ENCODE peak calls at places on chromosomes 4 and X, in nine cellular contexts. One of them, this sample, is unnamed.

GRCh38 chr4:184102927-184103326 is 114.7 kb downstream of the ENPP6 start:
- DNase-seq in heart left ventricle: no peak
- DNase-seq in HepG2: no peak
- DNase-seq in ovary: no peak
- DNase-seq in cardiac fibroblast: no peak
- DNase-seq in endothelial cell: no peak
- DNase-seq in cardiac muscle cell: no peak
- DNase-seq in mesothelial cell of epicardium: no peak
- DNase-seq in fibroblast of villous mesenchyme: no peak
- DNase-seq in this sample: no peak

GRCh38 chrX:150363561-150364346 is 637 bp downstream of the MAMLD1 start:
- DNase-seq in heart left ventricle: peak
- DNase-seq in HepG2: no peak
- DNase-seq in ovary: peak
- DNase-seq in cardiac fibroblast: peak
- DNase-seq in endothelial cell: peak
- DNase-seq in cardiac muscle cell: peak
- DNase-seq in mesothelial cell of epicardium: peak
- DNase-seq in fibroblast of villous mesenchyme: no peak
- DNase-seq in this sample: peak

GRCh38 chrX:38175140-38175539 is 45.5 kb downstream of the SRPX start:
- DNase-seq in heart left ventricle: no peak
- DNase-seq in HepG2: peak
- DNase-seq in ovary: peak
- DNase-seq in cardiac fibroblast: peak
- DNase-seq in endothelial cell: peak
- DNase-seq in cardiac muscle cell: no peak
- DNase-seq in mesothelial cell of epicardium: peak
- DNase-seq in fibroblast of villous mesenchyme: peak
- DNase-seq in this sample: peak

GRCh38 chrX:48540015-48540350 is 469 bp downstream of the TBC1D25 start:
- DNase-seq in heart left ventricle: no peak
- DNase-seq in HepG2: peak
- DNase-seq in ovary: peak
- DNase-seq in cardiac fibroblast: peak
- DNase-seq in endothelial cell: peak
- DNase-seq in cardiac muscle cell: peak
- DNase-seq in mesothelial cell of epicardium: peak
- DNase-seq in fibroblast of villous mesenchyme: peak
- DNase-seq in this sample: no peak

GRCh38 chr4:54913751-54914526 is 211.5 kb downstream of the KDR start:
- DNase-seq in heart left ventricle: no peak
- DNase-seq in HepG2: peak
- DNase-seq in ovary: no peak
- DNase-seq in cardiac fibroblast: peak
- DNase-seq in endothelial cell: peak
- DNase-seq in cardiac muscle cell: peak
- DNase-seq in mesothelial cell of epicardium: no peak
- DNase-seq in fibroblast of villous mesenchyme: no peak
- DNase-seq in this sample: no peak

GRCh38 chr4:187128226-187128625 is 404.6 kb upstream of the FAT1 start:
- DNase-seq in heart left ventricle: no peak
- DNase-seq in HepG2: no peak
- DNase-seq in ovary: no peak
- DNase-seq in cardiac fibroblast: peak
- DNase-seq in endothelial cell: no peak
- DNase-seq in cardiac muscle cell: no peak
- DNase-seq in mesothelial cell of epicardium: no peak
- DNase-seq in fibroblast of villous mesenchyme: peak
- DNase-seq in this sample: no peak

GRCh38 chr4:25160714-25161598 is 707 bp upstream of the SEPSECS start:
- DNase-seq in heart left ventricle: no peak
- DNase-seq in HepG2: peak
- DNase-seq in ovary: no peak
- DNase-seq in cardiac fibroblast: no peak
- DNase-seq in endothelial cell: no peak
- DNase-seq in cardiac muscle cell: no peak
- DNase-seq in mesothelial cell of epicardium: no peak
- DNase-seq in fibroblast of villous mesenchyme: peak
- DNase-seq in this sample: no peak

GRCh38 chr4:145736241-145736831 is 56.4 kb downstream of the C4orf51 start:
- DNase-seq in heart left ventricle: no peak
- DNase-seq in HepG2: no peak
- DNase-seq in ovary: peak
- DNase-seq in cardiac fibroblast: peak
- DNase-seq in endothelial cell: no peak
- DNase-seq in cardiac muscle cell: peak
- DNase-seq in mesothelial cell of epicardium: no peak
- DNase-seq in fibroblast of villous mesenchyme: peak
- DNase-seq in this sample: no peak

GRCh38 chrX:135410861-135411627 is 10.7 kb upstream of the SMIM10L2A start:
- DNase-seq in heart left ventricle: no peak
- DNase-seq in HepG2: no peak
- DNase-seq in ovary: no peak
- DNase-seq in cardiac fibroblast: no peak
- DNase-seq in endothelial cell: no peak
- DNase-seq in cardiac muscle cell: no peak
- DNase-seq in mesothelial cell of epicardium: no peak
- DNase-seq in fibroblast of villous mesenchyme: no peak
- DNase-seq in this sample: no peak

GRCh38 chr4:6971536-6972374 is 62.1 kb downstream of the TBC1D14 start:
- DNase-seq in heart left ventricle: no peak
- DNase-seq in HepG2: no peak
- DNase-seq in ovary: no peak
- DNase-seq in cardiac fibroblast: no peak
- DNase-seq in endothelial cell: no peak
- DNase-seq in cardiac muscle cell: no peak
- DNase-seq in mesothelial cell of epicardium: no peak
- DNase-seq in fibroblast of villous mesenchyme: no peak
- DNase-seq in this sample: no peak

GRCh38 chr4:56240554-56241190 is 146.6 kb downstream of the AASDH start:
- DNase-seq in heart left ventricle: no peak
- DNase-seq in HepG2: peak
- DNase-seq in ovary: no peak
- DNase-seq in cardiac fibroblast: no peak
- DNase-seq in endothelial cell: no peak
- DNase-seq in cardiac muscle cell: peak
- DNase-seq in mesothelial cell of epicardium: peak
- DNase-seq in fibroblast of villous mesenchyme: no peak
- DNase-seq in this sample: no peak

GRCh38 chr4:4782969-4783368 is 76.5 kb upstream of the MSX1 start:
- DNase-seq in heart left ventricle: no peak
- DNase-seq in HepG2: no peak
- DNase-seq in ovary: no peak
- DNase-seq in cardiac fibroblast: peak
- DNase-seq in endothelial cell: no peak
- DNase-seq in cardiac muscle cell: peak
- DNase-seq in mesothelial cell of epicardium: no peak
- DNase-seq in fibroblast of villous mesenchyme: no peak
- DNase-seq in this sample: no peak

GRCh38 chr4:46404961-46405360 is 15.0 kb upstream of the GABRA2 start:
- DNase-seq in heart left ventricle: no peak
- DNase-seq in HepG2: peak
- DNase-seq in ovary: no peak
- DNase-seq in cardiac fibroblast: no peak
- DNase-seq in endothelial cell: no peak
- DNase-seq in cardiac muscle cell: peak
- DNase-seq in mesothelial cell of epicardium: peak
- DNase-seq in fibroblast of villous mesenchyme: peak
- DNase-seq in this sample: no peak

GRCh38 chr4:175035907-175036306 is 117.7 kb downstream of the ADAM29 start:
- DNase-seq in heart left ventricle: no peak
- DNase-seq in HepG2: no peak
- DNase-seq in ovary: no peak
- DNase-seq in cardiac fibroblast: peak
- DNase-seq in endothelial cell: no peak
- DNase-seq in cardiac muscle cell: no peak
- DNase-seq in mesothelial cell of epicardium: no peak
- DNase-seq in fibroblast of villous mesenchyme: peak
- DNase-seq in this sample: no peak

GRCh38 chrX:37803057-37803456 is 23.2 kb downstream of the CYBB start:
- DNase-seq in heart left ventricle: no peak
- DNase-seq in HepG2: no peak
- DNase-seq in ovary: no peak
- DNase-seq in cardiac fibroblast: no peak
- DNase-seq in endothelial cell: no peak
- DNase-seq in cardiac muscle cell: no peak
- DNase-seq in mesothelial cell of epicardium: no peak
- DNase-seq in fibroblast of villous mesenchyme: no peak
- DNase-seq in this sample: no peak

GRCh38 chr4:19580090-19580489 is 671.6 kb upstream of the SLIT2 start:
- DNase-seq in heart left ventricle: no peak
- DNase-seq in HepG2: no peak
- DNase-seq in ovary: no peak
- DNase-seq in cardiac fibroblast: peak
- DNase-seq in endothelial cell: no peak
- DNase-seq in cardiac muscle cell: peak
- DNase-seq in mesothelial cell of epicardium: no peak
- DNase-seq in fibroblast of villous mesenchyme: peak
- DNase-seq in this sample: no peak

GRCh38 chr4:169070895-169071218 is 60.8 kb upstream of the CBR4 start:
- DNase-seq in heart left ventricle: no peak
- DNase-seq in HepG2: peak
- DNase-seq in ovary: no peak
- DNase-seq in cardiac fibroblast: peak
- DNase-seq in endothelial cell: no peak
- DNase-seq in cardiac muscle cell: peak
- DNase-seq in mesothelial cell of epicardium: no peak
- DNase-seq in fibroblast of villous mesenchyme: no peak
- DNase-seq in this sample: no peak

GRCh38 chr4:54660591-54660990 is 2.8 kb downstream of the KIT start:
- DNase-seq in heart left ventricle: no peak
- DNase-seq in HepG2: no peak
- DNase-seq in ovary: no peak
- DNase-seq in cardiac fibroblast: peak
- DNase-seq in endothelial cell: no peak
- DNase-seq in cardiac muscle cell: no peak
- DNase-seq in mesothelial cell of epicardium: no peak
- DNase-seq in fibroblast of villous mesenchyme: no peak
- DNase-seq in this sample: no peak

DNA sequence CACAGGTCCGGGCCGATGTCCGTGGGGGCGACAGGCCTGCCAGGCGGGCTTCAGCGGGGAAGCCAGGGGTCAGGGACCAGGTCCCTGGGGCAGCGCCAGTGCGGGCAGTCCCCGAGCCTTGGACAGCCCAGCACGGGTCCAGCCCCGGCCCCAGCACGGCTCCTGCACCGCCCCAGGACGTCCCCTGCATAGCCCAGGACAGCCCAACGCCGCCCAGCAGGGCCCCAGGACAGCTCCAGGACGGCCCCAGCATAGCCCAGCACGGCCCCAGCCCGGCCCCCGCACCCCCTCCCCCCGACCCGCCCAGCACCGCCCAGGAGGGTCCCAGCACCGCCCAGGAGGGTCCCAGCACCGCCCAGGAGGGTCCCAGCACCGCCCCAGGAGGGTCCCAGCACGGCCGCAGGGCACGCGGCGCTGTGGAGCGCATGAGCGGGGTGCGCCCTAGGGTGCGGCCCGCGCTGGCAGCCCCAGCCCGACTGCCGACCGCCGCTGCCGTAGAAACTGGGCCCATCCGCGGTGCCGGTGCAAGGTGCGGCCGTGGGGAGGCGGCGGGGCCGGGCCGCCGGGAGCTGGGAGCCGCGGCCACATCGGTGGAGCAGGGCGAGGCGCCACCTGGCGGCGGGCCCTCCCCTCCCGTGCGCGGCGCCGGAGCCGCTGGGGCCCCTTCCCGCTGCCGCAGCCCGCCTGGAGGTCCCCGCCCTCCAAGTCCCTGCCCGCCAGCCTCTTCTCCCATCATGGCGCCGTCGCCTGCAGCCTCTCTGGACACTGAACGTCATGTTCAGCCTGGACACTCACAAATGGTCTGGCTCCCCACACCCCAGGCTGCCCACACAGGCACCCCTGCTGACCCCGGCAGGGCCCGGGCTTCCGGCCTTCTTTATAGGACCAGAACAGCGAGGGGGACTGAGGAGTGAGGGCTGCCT is 106.8 kb upstream of the NKX1-1 start:
- DNase-seq in heart left ventricle: peak
- DNase-seq in HepG2: peak
- DNase-seq in ovary: no peak
- DNase-seq in cardiac fibroblast: peak
- DNase-seq in endothelial cell: peak
- DNase-seq in cardiac muscle cell: peak
- DNase-seq in mesothelial cell of epicardium: peak
- DNase-seq in fibroblast of villous mesenchyme: peak
- DNase-seq in this sample: peak
- TF ChIP-seq CTCF in heart left ventricle: peak
- TF ChIP-seq CTCF in HepG2: peak
- TF ChIP-seq CTCF in ovary: no peak
- TF ChIP-seq CTCF in cardiac fibroblast: no peak
- TF ChIP-seq CTCF in endothelial cell: peak
- TF ChIP-seq CTCF in cardiac muscle cell: peak
- TF ChIP-seq CTCF in mesothelial cell of epicardium: peak
- TF ChIP-seq CTCF in fibroblast of villous mesenchyme: peak
- TF ChIP-seq CTCF in this sample: peak

GRCh38 chr4:121112530-121112929 is 40.2 kb upstream of the NDNF start:
- DNase-seq in heart left ventricle: no peak
- DNase-seq in HepG2: no peak
- DNase-seq in ovary: no peak
- DNase-seq in cardiac fibroblast: peak
- DNase-seq in endothelial cell: no peak
- DNase-seq in cardiac muscle cell: no peak
- DNase-seq in mesothelial cell of epicardium: no peak
- DNase-seq in fibroblast of villous mesenchyme: no peak
- DNase-seq in this sample: no peak
- TF ChIP-seq CTCF in heart left ventricle: peak
- TF ChIP-seq CTCF in HepG2: no peak
- TF ChIP-seq CTCF in ovary: no peak
- TF ChIP-seq CTCF in cardiac fibroblast: peak
- TF ChIP-seq CTCF in endothelial cell: peak
- TF ChIP-seq CTCF in cardiac muscle cell: peak
- TF ChIP-seq CTCF in mesothelial cell of epicardium: peak
- TF ChIP-seq CTCF in fibroblast of villous mesenchyme: peak
- TF ChIP-seq CTCF in this sample: peak

GRCh38 chr4:94746746-94747145 is 11.0 kb upstream of the BMPR1B start:
- DNase-seq in heart left ventricle: no peak
- DNase-seq in HepG2: no peak
- DNase-seq in ovary: no peak
- DNase-seq in cardiac fibroblast: peak
- DNase-seq in endothelial cell: no peak
- DNase-seq in cardiac muscle cell: no peak
- DNase-seq in mesothelial cell of epicardium: no peak
- DNase-seq in fibroblast of villous mesenchyme: no peak
- DNase-seq in this sample: no peak
- TF ChIP-seq CTCF in heart left ventricle: no peak
- TF ChIP-seq CTCF in HepG2: no peak
- TF ChIP-seq CTCF in ovary: no peak
- TF ChIP-seq CTCF in cardiac fibroblast: peak
- TF ChIP-seq CTCF in endothelial cell: no peak
- TF ChIP-seq CTCF in cardiac muscle cell: no peak
- TF ChIP-seq CTCF in mesothelial cell of epicardium: no peak
- TF ChIP-seq CTCF in fibroblast of villous mesenchyme: peak
- TF ChIP-seq CTCF in this sample: no peak

DNA sequence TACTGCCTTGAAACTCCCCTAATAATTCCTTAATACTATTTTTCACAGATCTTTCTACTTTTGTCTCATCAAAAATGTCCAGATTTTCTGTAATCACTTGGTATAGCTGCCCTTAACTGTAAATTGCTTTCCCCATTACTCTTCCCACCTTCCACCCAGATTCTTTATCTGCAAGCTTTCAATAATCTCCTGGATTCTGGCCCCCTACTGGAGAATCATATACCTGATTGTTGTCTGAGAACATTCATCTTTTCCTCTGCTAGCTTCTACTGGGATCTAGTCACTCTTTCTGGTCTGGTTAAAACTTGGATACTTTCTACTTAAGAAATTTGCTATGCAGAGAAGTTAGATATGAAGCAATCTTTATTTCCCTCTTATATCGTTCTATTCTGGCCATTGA is 552.6 kb downstream of the PCDH19 start:
- DNase-seq in heart left ventricle: no peak
- DNase-seq in HepG2: no peak
- DNase-seq in ovary: no peak
- DNase-seq in cardiac fibroblast: no peak
- DNase-seq in endothelial cell: no peak
- DNase-seq in cardiac muscle cell: no peak
- DNase-seq in mesothelial cell of epicardium: no peak
- DNase-seq in fibroblast of villous mesenchyme: no peak
- DNase-seq in this sample: no peak
- TF ChIP-seq CTCF in heart left ventricle: no peak
- TF ChIP-seq CTCF in HepG2: no peak
- TF ChIP-seq CTCF in ovary: no peak
- TF ChIP-seq CTCF in cardiac fibroblast: no peak
- TF ChIP-seq CTCF in endothelial cell: peak
- TF ChIP-seq CTCF in cardiac muscle cell: no peak
- TF ChIP-seq CTCF in mesothelial cell of epicardium: peak
- TF ChIP-seq CTCF in fibroblast of villous mesenchyme: no peak
- TF ChIP-seq CTCF in this sample: peak

This sample was measured in neural crest cell.